ENCODE peak calls at places on chromosomes 12 and 14, in five cellular contexts. K is Right ventricle myocardium superior; I is mesenchymal stem cell; H is activated T-helper 9 cell treated with anti-CD3 and anti-CD28 coated beads, Interleukin-2, amount 50 U/mL, for 16 hours; X is NCI-H2107. U is an unnamed sample.

GRCh38 chr14:55329999-55330710 is 58.9 kb downstream of the FBXO34 start:
- DNase-seq in X (no peak), H (peak), K (no peak), I (no peak), U (no peak)

GRCh38 chr12:81492131-81492720 is 266.9 kb downstream of the PPFIA2 start:
- DNase-seq in K (no peak), X (no peak), I (no peak), H (no peak), U (no peak)

GRCh38 chr12:30329281-30329680 is 366.4 kb downstream of the IPO8 start:
- DNase-seq in K (no peak), I (peak), H (no peak), X (no peak), U (no peak)

GRCh38 chr14:62301911-62302310 is 539.7 kb downstream of the SNAPC1 start:
- DNase-seq in K (no peak), H (no peak), X (no peak), I (peak), U (no peak)

GRCh38 chr14:79576434-79576833 is 634.9 kb downstream of the DIO2 start:
- DNase-seq in H (no peak), I (no peak), K (no peak), X (no peak), U (no peak)

GRCh38 chr12:5204831-5205230 is 161.2 kb downstream of the KCNA5 start:
- DNase-seq in K (no peak), H (no peak), I (no peak), X (no peak), U (no peak)

GRCh38 chr12:52819731-52820510 is 6.0 kb upstream of the KRT4 start:
- DNase-seq in K (no peak), I (no peak), H (no peak), X (no peak), U (no peak)

GRCh38 chr12:49824886-49825285 is 3.3 kb downstream of the NCKAP5L start:
- DNase-seq in I (peak), H (no peak), K (no peak), X (no peak), U (peak)

GRCh38 chr12:26022043-26022442 is 63.6 kb downstream of the RASSF8 start:
- DNase-seq in H (no peak), I (no peak), K (no peak), X (no peak), U (no peak)

GRCh38 chr14:93032301-93032929 is 83.3 kb downstream of the ITPK1 start:
- DNase-seq in I (no peak), X (no peak), H (no peak), K (peak), U (no peak)

GRCh38 chr14:34460841-34461240 is 1.2 kb downstream of the SPTSSA start:
- DNase-seq in X (no peak), H (no peak), K (no peak), I (peak), U (peak)

GRCh38 chr12:24911284-24911791 is 37.6 kb downstream of the BCAT1 start:
- DNase-seq in H (no peak), I (peak), K (no peak), X (no peak), U (peak)

GRCh38 chr12:40688085-40688725 is 4.0 kb upstream of the CNTN1 start:
- DNase-seq in K (no peak), X (no peak), I (no peak), H (no peak), U (no peak)

GRCh38 chr12:48982397-48983080 is 4.4 kb downstream of the WNT1 start:
- DNase-seq in I (no peak), K (no peak), X (no peak), H (no peak), U (no peak)

GRCh38 chr12:23899434-23899833 is 50.0 kb downstream of the SOX5 start:
- DNase-seq in X (no peak), I (peak), K (no peak), H (no peak), U (no peak)

GRCh38 chr14:92847220-92848148 is 53.4 kb downstream of the GOLGA5 start:
- DNase-seq in H (no peak), X (peak), K (no peak), I (no peak), U (peak)

GRCh38 chr12:12176402-12176801 is 90.4 kb downstream of the LRP6 start:
- DNase-seq in H (no peak), I (no peak), X (no peak), K (no peak), U (no peak)

GRCh38 chr12:45655186-45655585 is 74.3 kb upstream of the ARID2 start:
- DNase-seq in X (no peak), H (peak), K (no peak), I (no peak), U (no peak)

GRCh38 chr12:30823764-30824163 is 69.0 kb upstream of the CAPRIN2 start:
- DNase-seq in X (no peak), H (no peak), K (no peak), I (no peak), U (no peak)

GRCh38 chr14:87869619-87870583 is 123.1 kb downstream of the GALC start:
- DNase-seq in H (no peak), K (no peak), X (no peak), I (no peak), U (no peak)

GRCh38 chr14:104889374-104889755 is 24.3 kb downstream of the CEP170B start:
- DNase-seq in K (peak), X (no peak), H (no peak), I (no peak), U (no peak)

GRCh38 chr12:117695956-117696355 is 272.8 kb downstream of the KSR2 start:
- DNase-seq in X (peak), H (no peak), I (no peak), K (no peak), U (no peak)

GRCh38 chr12:77256924-77257323 is 191.6 kb upstream of the E2F7 start:
- DNase-seq in I (no peak), H (no peak), X (no peak), K (no peak), U (no peak)

GRCh38 chr14:105881021-105881930 is 354.9 kb downstream of the TMEM121 start:
- DNase-seq in I (no peak), X (no peak), H (no peak), K (peak), U (no peak)

GRCh38 chr12:76250256-76250655 is 98.0 kb downstream of the BBS10 start:
- DNase-seq in X (no peak), H (no peak), I (no peak), K (no peak), U (no peak)

GRCh38 chr12:123164222-123164621 is 13.3 kb upstream of the PITPNM2 start:
- DNase-seq in H (no peak), K (no peak), I (no peak), X (no peak), U (no peak)

GRCh38 chr14:55099741-55100140 is 29.3 kb upstream of the LGALS3 start:
- DNase-seq in X (no peak), H (no peak), K (no peak), I (peak), U (no peak)

GRCh38 chr12:48875944-48876520 is 10.4 kb upstream of the RND1 start:
- DNase-seq in X (no peak), I (no peak), K (no peak), H (no peak), U (no peak)

GRCh38 chr14:50055461-50056228 is 60.7 kb downstream of the VCPKMT start:
- DNase-seq in X (no peak), K (peak), H (no peak), I (no peak), U (peak)

GRCh38 chr14:101251812-101252442 is 309.4 kb upstream of the DIO3 start:
- DNase-seq in H (no peak), X (no peak), I (no peak), K (no peak), U (no peak)

GRCh38 chr12:55737581-55738112 is 5.3 kb upstream of the GDF11 start:
- DNase-seq in X (no peak), I (peak), H (no peak), K (no peak), U (no peak)

GRCh38 chr14:74442757-74443156 is 16.7 kb upstream of the SYNDIG1L start:
- DNase-seq in K (no peak), X (no peak), H (no peak), I (no peak), U (no peak)

GRCh38 chr12:52670961-52671360 is 9.2 kb downstream of the KRT1 start:
- DNase-seq in H (no peak), I (no peak), X (no peak), K (no peak), U (no peak)

GRCh38 chr12:77133566-77133965 is 68.2 kb upstream of the E2F7 start:
- DNase-seq in K (no peak), H (no peak), I (peak), X (no peak), U (peak)

GRCh38 chr12:15280930-15281329 is 41.4 kb upstream of the PTPRO start:
- DNase-seq in I (no peak), H (no peak), K (no peak), X (no peak), U (no peak)

GRCh38 chr14:100615736-100616695 is 28.8 kb upstream of the BEGAIN start:
- DNase-seq in H (no peak), X (no peak), I (no peak), K (peak), U (no peak)

GRCh38 chr12:69936214-69936731 is 111.2 kb downstream of the MYRFL start:
- DNase-seq in X (no peak), K (no peak), H (no peak), I (no peak), U (no peak)

U was measured in endothelial cell of umbilical vein.